ENCODE peak calls at places on chromosome X, in seven cellular contexts. G is A549, Q is IMR-90, H is body of pancreas, M is AG10803, X is upper lobe of left lung, D is GM12865. A is an unnamed sample.
A peak's percentile ranks its signal among the peaks of the same experiment; 100 is the strongest.

GRCh38 chrX:41047878-41048534 is 37.2 kb upstream of the USP9X start:
- DNase-seq in G (no peak), Q (no peak), H (no peak), M (no peak), X (no peak), D (no peak), A (no peak)

GRCh38 chrX:96480081-96480480 is 204.6 kb upstream of the DIAPH2 start:
- DNase-seq in G (no peak), Q (peak; percentile 79), H (no peak), M (peak; percentile 25), X (no peak), D (no peak), A (peak; percentile 33)

GRCh38 chrX:43702079-43702524 is 46.0 kb downstream of the MAOA start:
- DNase-seq in G (no peak), Q (no peak), H (no peak), M (no peak), X (no peak), D (no peak), A (no peak)

GRCh38 chrX:13357925-13358324 is 38.1 kb upstream of the ATXN3L start:
- DNase-seq in G (no peak), Q (peak; percentile 10), H (no peak), M (peak; percentile 67), X (no peak), D (no peak), A (peak; percentile 83)

GRCh38 chrX:40096395-40097091 is 1.2 kb downstream of the BCOR start:
- DNase-seq in G (peak; percentile 36), Q (peak; percentile 45), H (peak; percentile 55), M (no peak), X (peak; percentile 89), D (peak; percentile 72), A (no peak)

GRCh38 chrX:17496407-17496806 is 121.4 kb downstream of the NHS start:
- DNase-seq in G (no peak), Q (no peak), H (peak; percentile 18), M (no peak), X (no peak), D (no peak), A (peak; percentile 56)

GRCh38 chrX:49947778-49948177 is 25.4 kb downstream of the CLCN5 start:
- DNase-seq in G (no peak), Q (no peak), H (no peak), M (no peak), X (no peak), D (peak; percentile 10), A (no peak)

GRCh38 chrX:152899874-152900719 is 2.2 kb downstream of the ZNF185 start:
- DNase-seq in G (no peak), Q (no peak), H (no peak), M (no peak), X (no peak), D (no peak), A (no peak)

GRCh38 chrX:110491846-110492620 is 133.4 kb downstream of the RTL9 start:
- DNase-seq in G (no peak), Q (no peak), H (no peak), M (no peak), X (no peak), D (no peak), A (no peak)

GRCh38 chrX:1075156-1075555 is 137.3 kb downstream of the CRLF2 start:
- DNase-seq in G (no peak), Q (no peak), H (no peak), M (no peak), X (no peak), D (no peak), A (no peak)

GRCh38 chrX:25737540-25737939 is 400.6 kb upstream of the MAGEB18 start:
- DNase-seq in G (no peak), Q (peak; percentile 47), H (no peak), M (no peak), X (no peak), D (no peak), A (no peak)

GRCh38 chrX:19912-20571 is 261.1 kb upstream of the PLCXD1 start:
- DNase-seq in G (no peak), Q (no peak), H (no peak), M (peak; percentile 4), X (no peak), D (peak; percentile 1), A (peak; percentile 5)

GRCh38 chrX:73916931-73917657 is 354.1 kb downstream of the CHIC1 start:
- DNase-seq in G (peak; percentile 41), Q (peak; percentile 91), H (no peak), M (peak; percentile 89), X (no peak), D (no peak), A (peak; percentile 76)

GRCh38 chrX:17328837-17329236 is 46.2 kb upstream of the NHS start:
- DNase-seq in G (no peak), Q (no peak), H (no peak), M (no peak), X (no peak), D (no peak), A (no peak)

GRCh38 chrX:74349387-74349786 is 45.4 kb downstream of the ZCCHC13 start:
- DNase-seq in G (no peak), Q (peak; percentile 82), H (no peak), M (peak; percentile 54), X (no peak), D (no peak), A (peak; percentile 65)

GRCh38 chrX:123976671-123977316 is 15.3 kb downstream of the STAG2 start:
- DNase-seq in G (peak; percentile 41), Q (peak; percentile 47), H (no peak), M (peak; percentile 37), X (no peak), D (no peak), A (peak; percentile 47)

GRCh38 chrX:131812847-131813825 is 210.0 kb upstream of the STK26 start:
- DNase-seq in G (peak; percentile 6), Q (peak; percentile 79), H (no peak), M (peak; percentile 58), X (no peak), D (peak; percentile 62), A (no peak)
- TF ChIP-seq CTCF in G (peak; percentile 18), Q (peak; percentile 64), H (no peak), M (peak; percentile 27), X (peak; percentile 66), D (no peak), A (no peak)

GRCh38 chrX:23773601-23774175 is 9.3 kb upstream of the SAT1 start:
- DNase-seq in G (no peak), Q (no peak), H (no peak), M (no peak), X (no peak), D (peak; percentile 69), A (no peak)
- H3K4me3 ChIP-seq in G (no peak overlapping the region), Q (no peak overlapping the region), H (no peak overlapping the region), M (no peak overlapping the region), X (no peak overlapping the region), D (no peak overlapping the region), A (no peak overlapping the region)

DNA sequence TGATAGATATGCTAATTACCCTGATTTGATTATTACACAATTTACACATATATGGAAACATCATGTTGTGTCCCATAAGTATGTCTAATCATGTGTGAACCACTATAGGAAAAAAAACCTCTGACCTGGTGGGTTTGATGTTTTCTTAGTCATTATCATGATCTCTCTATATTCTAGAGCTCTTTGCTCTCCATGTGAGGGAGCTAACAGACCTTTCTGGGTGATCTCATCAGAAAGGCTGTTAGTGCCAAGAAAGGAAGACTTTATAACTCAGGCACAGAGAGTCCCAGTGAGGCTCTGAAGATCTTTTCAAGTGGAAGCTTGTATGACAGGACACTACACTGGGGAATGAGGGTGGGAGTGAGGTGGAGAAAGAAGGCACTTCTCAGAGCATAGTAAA is 527.7 kb upstream of the MAGEB2 start:
- DNase-seq in G (no peak), Q (peak; percentile 76), H (no peak), M (peak; percentile 21), X (no peak), D (no peak), A (peak; percentile 7)
- TF ChIP-seq CTCF in G (no peak), Q (peak; percentile 42), H (no peak), M (peak; percentile 21), X (no peak), D (no peak), A (no peak)

DNA sequence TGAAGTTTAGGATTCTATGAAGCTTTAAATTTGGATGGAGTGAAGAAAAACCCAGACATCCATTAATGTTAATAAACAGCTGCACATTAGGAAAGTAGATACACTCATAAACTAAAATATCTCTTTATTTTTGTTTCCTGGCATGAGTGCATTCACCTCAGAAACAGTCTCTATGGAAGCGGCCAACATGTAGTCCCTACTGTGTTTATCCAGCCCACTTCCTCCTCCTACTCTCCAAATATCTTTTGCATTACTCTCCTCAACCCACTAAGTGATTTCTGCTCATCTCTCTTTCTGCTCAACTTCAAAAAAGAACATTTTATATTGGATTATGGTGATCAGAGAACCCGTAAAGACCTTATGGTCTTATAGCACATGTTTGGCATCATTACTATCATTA is 180.3 kb upstream of the MXRA5 start:
- DNase-seq in G (no peak), Q (peak; percentile 65), H (no peak), M (peak; percentile 66), X (no peak), D (no peak), A (no peak)
- H3K4me3 ChIP-seq in G (no peak overlapping the region), Q (no peak overlapping the region), H (no peak overlapping the region), M (no peak overlapping the region), X (no peak overlapping the region), D (no peak overlapping the region), A (no peak overlapping the region)

GRCh38 chrX:53449632-53450031 is 15.5 kb upstream of the HSD17B10 start:
- DNase-seq in G (no peak), Q (no peak), H (no peak), M (no peak), X (no peak), D (no peak), A (peak; percentile 41)

GRCh38 chrX:53442322-53442631 is 8.1 kb upstream of the HSD17B10 start:
- DNase-seq in G (no peak), Q (no peak), H (no peak), M (no peak), X (no peak), D (no peak), A (no peak)

GRCh38 chrX:53447441-53447840 is 13.3 kb upstream of the HSD17B10 start:
- DNase-seq in G (no peak), Q (no peak), H (no peak), M (no peak), X (no peak), D (no peak), A (no peak)

GRCh38 chrX:53441531-53442321 is 7.6 kb upstream of the HSD17B10 start:
- DNase-seq in G (peak; percentile 91), Q (peak; percentile 49), H (peak; percentile 77), M (peak; percentile 60), X (peak; percentile 94), D (peak; percentile 82), A (peak; percentile 54)

DNA sequence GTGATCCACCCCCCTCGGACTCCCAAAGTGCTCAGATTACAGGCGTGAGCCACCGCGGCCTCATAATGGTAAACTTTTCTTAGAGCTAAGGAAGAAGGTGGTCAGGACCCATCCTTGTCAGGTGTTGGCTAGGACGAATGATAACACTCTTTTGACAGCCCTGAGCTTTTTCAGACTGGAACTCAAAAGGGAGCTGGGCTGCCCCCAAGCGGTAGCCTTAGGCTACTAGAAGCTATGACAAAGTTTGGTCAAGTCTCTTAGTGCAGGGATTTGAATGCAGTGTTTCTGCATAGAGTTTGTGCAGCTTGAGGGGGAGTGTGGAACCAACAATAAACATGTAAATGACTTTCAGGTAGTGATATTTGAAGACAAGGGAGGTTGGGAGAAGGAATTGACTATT is 11.8 kb upstream of the HSD17B10 start:
- DNase-seq in G (peak; percentile 28), Q (peak; percentile 30), H (peak; percentile 35), M (peak; percentile 15), X (no peak), D (peak; percentile 49), A (peak; percentile 50)
- TF ChIP-seq CTCF in G (peak; percentile 54), Q (peak; percentile 58), H (peak; percentile 22), M (peak; percentile 68), X (peak; percentile 44), D (peak; percentile 52), A (peak; percentile 57)

A was measured in epithelial cell of esophagus.